ENCODE peak calls at places on chromosomes 6 and 20, in six cellular contexts. I, J, L, S, F and Z are unnamed samples.

GRCh38 chr6:162973141-162973872 is 245.5 kb downstream of the PACRG start:
- DNase-seq in I (no peak), F (no peak), J (no peak), S (peak; percentile 26), L (no peak), Z (peak; percentile 84)

GRCh38 chr6:112235956-112236355 is 18.4 kb downstream of the LAMA4 start:
- DNase-seq in L (no peak), S (no peak), F (peak; percentile 37), I (peak; percentile 97), J (no peak), Z (no peak)

GRCh38 chr6:138576303-138576702 is 77.0 kb upstream of the NHSL1 start:
- DNase-seq in J (peak; percentile 24), S (no peak), I (no peak), F (no peak), L (no peak), Z (no peak)

GRCh38 chr6:710601-711571 is 17.9 kb upstream of the EXOC2 start:
- DNase-seq in J (peak; percentile 39), F (peak; percentile 75), L (peak; percentile 53), I (peak; percentile 88), S (peak; percentile 87), Z (no peak)

GRCh38 chr6:143549630-143550268 is 38.2 kb upstream of the FUCA2 start:
- DNase-seq in F (no peak), J (no peak), L (no peak), S (peak; percentile 47), I (no peak), Z (no peak)

GRCh38 chr6:113828984-113829701 is 28.0 kb upstream of the MARCKS start:
- DNase-seq in S (no peak), J (no peak), L (no peak), F (no peak), I (no peak), Z (peak; percentile 5)

GRCh38 chr6:20377623-20378265 is 23.9 kb upstream of the E2F3 start:
- DNase-seq in F (peak; percentile 84), J (no peak), S (peak; percentile 55), L (no peak), I (peak; percentile 88), Z (no peak)

GRCh38 chr6:110053395-110054240 is 75.5 kb downstream of the GPR6 start:
- DNase-seq in F (peak; percentile 64), J (peak; percentile 58), I (peak; percentile 61), S (peak; percentile 76), L (no peak), Z (no peak)

GRCh38 chr20:35742741-35743523 is 872 bp upstream of the RBM39 start:
- DNase-seq in S (no peak), F (peak; percentile 50), I (no peak), L (no peak), J (peak; percentile 21), Z (no peak)

GRCh38 chr6:13373919-13374318 is 45.6 kb upstream of the TBC1D7 start:
- DNase-seq in J (no peak), L (no peak), S (no peak), F (no peak), I (no peak), Z (no peak)

GRCh38 chr6:28941681-28942448 is 18.1 kb upstream of the TRIM27 start:
- DNase-seq in L (peak; percentile 83), I (no peak), S (no peak), J (no peak), F (no peak), Z (no peak)

GRCh38 chr20:51481311-51481997 is 61.1 kb downstream of the NFATC2 start:
- DNase-seq in S (no peak), I (no peak), J (no peak), L (no peak), F (no peak), Z (no peak)

GRCh38 chr6:80259113-80259512 is 152.6 kb downstream of the BCKDHB start:
- DNase-seq in L (no peak), J (no peak), I (no peak), S (no peak), F (no peak), Z (peak; percentile 15)

GRCh38 chr6:147381734-147382133 is 126.8 kb upstream of the SAMD5 start:
- DNase-seq in F (peak; percentile 52), I (peak; percentile 33), J (no peak), L (no peak), S (no peak), Z (no peak)

GRCh38 chr6:106586815-106587214 is 42.5 kb downstream of the RTN4IP1 start:
- DNase-seq in F (no peak), J (no peak), I (no peak), S (peak; percentile 71), L (no peak), Z (no peak)

GRCh38 chr6:16555550-16555949 is 205.7 kb downstream of the ATXN1 start:
- DNase-seq in J (no peak), S (no peak), I (no peak), L (no peak), F (no peak), Z (no peak)

GRCh38 chr20:10508060-10508459 is 73.0 kb downstream of the SLX4IP start:
- DNase-seq in J (no peak), S (no peak), I (no peak), F (peak; percentile 26), L (no peak), Z (no peak)

GRCh38 chr20:33731693-33732165 is at the start of gene ZNF341:
- DNase-seq in L (peak; percentile 87), I (no peak), S (peak; percentile 97), F (peak; percentile 92), J (peak; percentile 74), Z (peak; percentile 83)

GRCh38 chr6:50791900-50792508 is 26.7 kb upstream of the TFAP2B start:
- DNase-seq in I (peak; percentile 49), J (peak; percentile 59), F (peak; percentile 43), S (no peak), L (no peak), Z (no peak)

GRCh38 chr6:109454483-109455160 is 950 bp downstream of the MICAL1 start:
- DNase-seq in F (peak; percentile 28), J (peak; percentile 39), I (peak; percentile 31), S (peak; percentile 91), L (no peak), Z (no peak)

GRCh38 chr20:47379433-47380150 is 23.1 kb upstream of the ZMYND8 start:
- DNase-seq in I (peak; percentile 97), F (peak; percentile 90), L (peak; percentile 85), J (no peak), S (peak; percentile 84), Z (no peak)

GRCh38 chr6:160000280-160000704 is 31.4 kb downstream of the IGF2R start:
- DNase-seq in I (no peak), F (no peak), L (no peak), S (no peak), J (no peak), Z (no peak)

GRCh38 chr20:20856306-20856705 is 143.9 kb upstream of the RALGAPA2 start:
- DNase-seq in S (no peak), I (no peak), J (no peak), F (no peak), L (no peak), Z (no peak)

GRCh38 chr6:23659125-23659524 is 466.9 kb upstream of the NRSN1 start:
- DNase-seq in I (peak; percentile 20), J (peak; percentile 74), S (no peak), L (no peak), F (no peak), Z (no peak)

GRCh38 chr6:158801655-158802294 is 17.4 kb downstream of the EZR start:
- DNase-seq in S (no peak), F (no peak), I (no peak), L (no peak), J (no peak), Z (peak; percentile 38)

GRCh38 chr6:1266686-1267056 is 45.2 kb upstream of the FOXQ1 start:
- DNase-seq in F (no peak), S (no peak), L (no peak), J (no peak), I (no peak), Z (no peak)

GRCh38 chr6:3874069-3874468 is 24.9 kb downstream of the FAM50B start:
- DNase-seq in F (no peak), J (no peak), I (no peak), L (no peak), S (no peak), Z (no peak)

GRCh38 chr20:56285496-56285895 is 37.0 kb downstream of the MC3R start:
- DNase-seq in F (peak; percentile 55), J (no peak), S (no peak), I (peak; percentile 3), L (no peak), Z (no peak)

GRCh38 chr20:60249436-60249835 is 291.2 kb downstream of the CDH26 start:
- DNase-seq in J (no peak), F (peak; percentile 100), I (peak; percentile 73), S (peak; percentile 92), L (no peak), Z (no peak)